ENCODE peak calls at places on chromosomes 13 and 19, in seven cellular contexts. U is ascending aorta; C is CD8-positive, alpha-beta T cell; G is CD4-positive, CD25-positive, alpha-beta regulatory T cell; B is body of pancreas; L is CD4-positive, alpha-beta memory T cell; S is fibroblast of lung. I is an unnamed sample.
A peak's percentile ranks its signal among the peaks of the same experiment; 100 is the strongest.

GRCh38 chr13:79806821-79807220 is 325.9 kb downstream of the NDFIP2 start:
- DNase-seq in L (no peak), G (no peak), C (no peak), U (no peak), B (no peak), S (no peak), I (no peak)

GRCh38 chr19:6736917-6737283 is 480 bp downstream of the GPR108 start:
- DNase-seq in B (peak; percentile 41), C (peak; percentile 23), L (no peak), G (no peak), U (no peak), S (no peak), I (no peak)

GRCh38 chr19:35143231-35143715 is at the start of gene FXYD7:
- DNase-seq in L (peak; percentile 54), U (no peak), G (peak; percentile 13), S (no peak), B (no peak), C (no peak), I (no peak)

GRCh38 chr19:55677572-55678028 is 2.6 kb downstream of the EPN1 start:
- DNase-seq in S (no peak), C (no peak), B (peak; percentile 51), L (no peak), U (no peak), G (no peak), I (no peak)

GRCh38 chr13:50766043-50766442 is 77.4 kb downstream of the DLEU7 start:
- DNase-seq in B (no peak), C (no peak), S (peak; percentile 23), G (no peak), L (no peak), U (no peak), I (no peak)

GRCh38 chr19:2867025-2867991 is at the start of gene ZNF556:
- DNase-seq in G (no peak), L (no peak), U (no peak), B (peak; percentile 17), S (no peak), C (no peak), I (no peak)

GRCh38 chr19:7294571-7295212 is 478 bp upstream of the INSR start:
- DNase-seq in C (no peak), S (peak; percentile 35), G (no peak), B (peak; percentile 83), U (peak; percentile 89), L (no peak), I (no peak)

GRCh38 chr13:43908156-43909126 is 28.7 kb downstream of the LACC1 start:
- DNase-seq in B (no peak), G (no peak), L (no peak), S (peak; percentile 78), U (no peak), C (no peak), I (no peak)

GRCh38 chr13:103952183-103952582 is 886.0 kb upstream of the SLC10A2 start:
- DNase-seq in U (no peak), L (no peak), B (no peak), G (no peak), C (no peak), S (no peak), I (no peak)

GRCh38 chr13:110506859-110507566 is 54.5 kb downstream of the RAB20 start:
- DNase-seq in B (peak; percentile 93), C (no peak), L (no peak), S (peak; percentile 60), U (peak; percentile 89), G (no peak), I (no peak)

DNA sequence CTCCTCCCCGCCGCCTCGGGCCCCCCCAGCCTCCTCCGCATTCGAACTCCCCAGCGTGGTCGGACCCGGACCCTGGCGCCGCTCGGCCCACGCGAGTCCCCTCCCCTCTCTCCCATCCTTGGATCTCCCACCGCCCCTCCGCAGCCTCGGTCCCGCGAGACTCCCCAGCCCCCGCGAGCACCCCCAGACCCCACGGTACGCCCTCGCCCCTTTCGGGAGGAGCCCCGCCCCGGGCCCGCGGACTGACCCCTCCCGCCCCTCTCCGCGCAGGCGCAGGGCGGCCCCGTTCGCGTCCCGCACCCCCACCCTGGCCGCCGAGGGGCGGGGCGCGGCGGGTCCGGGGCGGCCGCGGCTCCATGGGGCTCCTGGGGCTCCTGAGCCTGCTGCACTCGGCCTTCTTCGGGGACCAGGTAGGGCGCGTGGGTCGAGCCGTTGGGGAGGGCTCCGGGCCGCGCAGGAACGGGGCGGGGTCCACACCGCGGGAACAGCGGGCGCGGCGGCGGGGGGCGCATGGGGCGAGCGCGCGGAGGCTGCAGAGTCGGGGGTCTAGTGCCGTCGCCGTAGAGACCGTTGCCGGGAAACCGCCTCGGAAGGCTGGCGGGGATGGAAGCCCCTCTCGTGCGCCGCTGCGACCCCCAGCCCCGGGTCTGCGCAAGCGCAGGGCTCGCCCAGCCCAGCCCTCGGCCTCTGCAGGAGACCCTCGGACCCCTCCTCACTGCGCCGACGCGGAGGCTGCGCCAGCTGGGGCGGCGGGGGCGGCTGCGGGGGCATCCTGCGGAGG is 3.8 kb upstream of the APC2 start:
- DNase-seq in L (no peak), U (no peak), C (no peak), B (no peak), G (no peak), S (no peak), I (no peak)
- H3K4me3 ChIP-seq in L (no peak overlapping the region), U (peak overlapping the region; percentile 33), C (no peak overlapping the region), B (no peak overlapping the region), G (no peak overlapping the region), S (no peak overlapping the region), I (no peak overlapping the region)

GRCh38 chr19:54530866-54531265 is 28.2 kb downstream of the LAIR2 start:
- DNase-seq in C (no peak), S (no peak), U (no peak), L (no peak), B (no peak), G (no peak), I (no peak)
- H3K4me3 ChIP-seq in C (no peak overlapping the region), S (no peak overlapping the region), U (no peak overlapping the region), L (no peak overlapping the region), B (no peak overlapping the region), G (no peak overlapping the region), I (no peak overlapping the region)

GRCh38 chr19:37317403-37318209 is 53.3 kb upstream of the ZNF527 start:
- DNase-seq in B (peak; percentile 96), L (peak; percentile 98), G (peak; percentile 90), S (peak; percentile 99), C (peak; percentile 91), U (peak; percentile 99), I (peak; percentile 99)

GRCh38 chr19:37309834-37310575 is 60.9 kb upstream of the ZNF527 start:
- DNase-seq in G (no peak), L (no peak), U (no peak), S (no peak), C (no peak), B (no peak), I (no peak)

DNA sequence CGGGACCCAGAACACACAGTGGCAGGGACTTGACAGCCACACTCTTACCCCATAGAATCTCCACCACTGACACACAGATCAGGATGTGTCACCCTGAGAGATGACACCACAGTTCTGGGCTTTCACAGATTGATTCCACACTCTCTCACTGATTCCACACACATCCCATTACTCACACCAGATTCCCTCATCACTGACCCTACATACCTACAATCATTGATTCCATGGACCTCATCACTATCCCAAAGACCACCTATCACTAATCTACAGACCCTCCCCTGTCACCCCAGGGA is 57.6 kb upstream of the ZNF527 start:
- DNase-seq in B (no peak), L (no peak), G (no peak), U (no peak), C (no peak), S (no peak), I (no peak)
- H3K4me3 ChIP-seq in B (no peak overlapping the region), L (no peak overlapping the region), G (no peak overlapping the region), U (no peak overlapping the region), C (no peak overlapping the region), S (no peak overlapping the region), I (no peak overlapping the region)

GRCh38 chr13:39485314-39485700 is 117.7 kb downstream of the LHFPL6 start:
- DNase-seq in C (no peak), G (no peak), B (no peak), L (no peak), U (no peak), S (no peak), I (no peak)

GRCh38 chr13:39493966-39494365 is 109.0 kb downstream of the LHFPL6 start:
- DNase-seq in G (no peak), U (no peak), L (no peak), C (no peak), S (no peak), B (no peak), I (no peak)

GRCh38 chr13:39484506-39485313 is 118.3 kb downstream of the LHFPL6 start:
- DNase-seq in G (no peak), S (peak; percentile 6), C (no peak), U (no peak), L (no peak), B (no peak), I (no peak)

DNA sequence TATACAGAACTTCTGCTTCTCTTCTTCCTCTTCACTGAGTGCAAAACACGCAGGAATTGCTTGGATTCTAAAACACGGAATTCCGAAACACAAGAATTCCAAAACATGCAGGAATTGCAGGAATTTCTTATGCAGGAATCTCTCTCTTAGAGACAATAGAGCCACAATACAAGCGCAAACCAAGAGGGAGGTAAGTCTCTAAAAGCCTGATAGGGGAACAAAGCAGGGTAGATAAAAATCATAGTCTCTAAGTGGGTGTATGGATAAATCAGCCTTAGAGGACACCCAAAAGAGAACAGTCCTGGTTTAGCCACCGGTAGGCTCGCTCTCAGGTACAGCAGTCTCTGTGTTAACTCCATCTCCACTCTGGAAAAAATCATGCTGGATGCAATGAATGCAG is 112.9 kb downstream of the LHFPL6 start:
- DNase-seq in G (no peak), B (no peak), S (no peak), L (no peak), U (no peak), C (no peak), I (no peak)
- H3K4me3 ChIP-seq in G (no peak overlapping the region), B (no peak overlapping the region), S (no peak overlapping the region), L (no peak overlapping the region), U (no peak overlapping the region), C (no peak overlapping the region), I (no peak overlapping the region)

GRCh38 chr19:41914191-41914834 is 13.9 kb downstream of the ERFL start:
- DNase-seq in S (no peak), U (no peak), L (no peak), G (no peak), C (no peak), B (no peak), I (no peak)
- H3K4me3 ChIP-seq in S (no peak overlapping the region), U (no peak overlapping the region), L (no peak overlapping the region), G (no peak overlapping the region), C (peak overlapping the region; percentile 37), B (no peak overlapping the region), I (no peak overlapping the region)

GRCh38 chr19:10192922-10193321 is 1.8 kb downstream of the DNMT1 start:
- DNase-seq in L (no peak), B (no peak), S (no peak), G (no peak), C (no peak), U (no peak), I (no peak)
- H3K4me3 ChIP-seq in L (no peak overlapping the region), B (no peak overlapping the region), S (peak overlapping the region; percentile 95), G (no peak overlapping the region), C (no peak overlapping the region), U (no peak overlapping the region), I (peak overlapping the region; percentile 89)

I was measured in GM12864.